ENCODE peak calls at places on chromosomes 16 and 17, in four cellular contexts. E is NCI-H2171; P is putamen; V is effector memory CD4-positive, alpha-beta T cell. M is an unnamed sample.

GRCh38 chr16:86307518-86307903 is 202.8 kb upstream of the FOXF1 start:
- DNase-seq in P (no peak), V (no peak), E (no peak), M (no peak)

GRCh38 chr16:47045023-47045422 is 71.5 kb upstream of the DNAJA2 start:
- DNase-seq in V (no peak), P (peak; percentile 7), E (no peak), M (no peak)

GRCh38 chr16:12907670-12908233 is 6.4 kb downstream of the SHISA9 start:
- DNase-seq in V (no peak), P (no peak), E (no peak), M (no peak)

GRCh38 chr17:49910094-49910857 is 58.7 kb upstream of the DLX4 start:
- DNase-seq in E (no peak), V (no peak), P (no peak), M (no peak)

GRCh38 chr16:22942812-22943211 is 128.8 kb downstream of the HS3ST2 start:
- DNase-seq in P (no peak), V (no peak), E (no peak), M (no peak)

GRCh38 chr16:72355561-72355960 is 183.6 kb upstream of the PMFBP1 start:
- DNase-seq in E (no peak), V (no peak), P (no peak), M (no peak)

GRCh38 chr16:16007743-16008111 is 58.3 kb downstream of the ABCC1 start:
- DNase-seq in P (no peak), E (no peak), V (no peak), M (no peak)

GRCh38 chr16:30094541-30095165 is 1.4 kb downstream of the YPEL3 start:
- DNase-seq in V (no peak), P (no peak), E (no peak), M (no peak)

GRCh38 chr17:2212328-2212981 is 91.1 kb downstream of the SMG6 start:
- DNase-seq in P (peak; percentile 21), V (no peak), E (no peak), M (no peak)

GRCh38 chr16:89017543-89017942 is 40.5 kb upstream of the CBFA2T3 start:
- DNase-seq in E (no peak), P (no peak), V (no peak), M (no peak)

GRCh38 chr17:59493867-59494266 is 71.5 kb upstream of the DHX40 start:
- DNase-seq in V (no peak), P (peak; percentile 45), E (no peak), M (no peak)

GRCh38 chr16:89565506-89566372 is 5.3 kb downstream of the RPL13 start:
- DNase-seq in P (no peak), V (peak; percentile 22), E (peak; percentile 39), M (no peak)

GRCh38 chr17:13792314-13792713 is 190.6 kb upstream of the HS3ST3A1 start:
- DNase-seq in E (no peak), P (no peak), V (no peak), M (no peak)

GRCh38 chr17:17943281-17943984 is 28.8 kb downstream of the TOM1L2 start:
- DNase-seq in P (no peak), E (no peak), V (no peak), M (no peak)

GRCh38 chr16:50272687-50273381 is 6.5 kb downstream of the ADCY7 start:
- DNase-seq in E (no peak), P (no peak), V (no peak), M (no peak)

GRCh38 chr16:14362774-14363371 is 267.2 kb downstream of the PARN start:
- DNase-seq in P (no peak), V (no peak), E (no peak), M (no peak)

GRCh38 chr16:83933885-83934683 is 19.0 kb upstream of the OSGIN1 start:
- DNase-seq in P (no peak), V (no peak), E (no peak), M (no peak)

M was measured in hippocampal formation.